ENCODE peak calls at places on chromosomes 16 and 17, in nine cellular contexts. N, Z, A, X, V, K, B, R and W are unnamed samples.

GRCh38 chr16:81003064-81003463 is 3.6 kb downstream of the CMC2 start:
- DNase-seq in N (no peak), Z (no peak), A (no peak), X (no peak), V (no peak), K (no peak), B (no peak), R (no peak), W (no peak)

GRCh38 chr17:72717676-72718075 is 374.8 kb downstream of the SLC39A11 start:
- DNase-seq in N (no peak), Z (no peak), A (no peak), X (no peak), V (no peak), K (no peak), B (no peak), R (no peak), W (no peak)

GRCh38 chr17:2977157-2977556 is 86.2 kb downstream of the OR1D5 start:
- DNase-seq in N (peak), Z (no peak), A (no peak), X (no peak), V (no peak), K (no peak), B (no peak), R (no peak), W (no peak)

GRCh38 chr16:29804455-29805231 is 1.7 kb upstream of the MAZ start:
- DNase-seq in N (no peak), Z (no peak), A (no peak), X (peak), V (peak), K (peak), B (no peak), R (no peak), W (peak)

GRCh38 chr17:67353929-67354557 is 12.3 kb downstream of the PSMD12 start:
- DNase-seq in N (no peak), Z (no peak), A (no peak), X (no peak), V (no peak), K (no peak), B (no peak), R (no peak), W (no peak)

GRCh38 chr17:43443381-43443780 is 40.4 kb upstream of the DHX8 start:
- DNase-seq in N (no peak), Z (no peak), A (no peak), X (no peak), V (no peak), K (no peak), B (no peak), R (no peak), W (no peak)

GRCh38 chr16:8686031-8686621 is 11.7 kb downstream of the ABAT start:
- DNase-seq in N (no peak), Z (peak), A (no peak), X (peak), V (no peak), K (peak), B (no peak), R (no peak), W (no peak)

GRCh38 chr17:81434079-81434478 is 38.8 kb downstream of the BAHCC1 start:
- DNase-seq in N (no peak), Z (no peak), A (no peak), X (peak), V (peak), K (no peak), B (no peak), R (no peak), W (peak)

GRCh38 chr16:57166951-57167350 is 18.9 kb downstream of the PSME3IP1 start:
- DNase-seq in N (no peak), Z (no peak), A (no peak), X (no peak), V (no peak), K (peak), B (no peak), R (no peak), W (no peak)

GRCh38 chr16:84461029-84461415 is 43.4 kb downstream of the MEAK7 start:
- DNase-seq in N (no peak), Z (no peak), A (no peak), X (no peak), V (peak), K (no peak), B (no peak), R (peak), W (no peak)

GRCh38 chr17:6107791-6108190 is 37.6 kb downstream of the WSCD1 start:
- DNase-seq in N (no peak), Z (no peak), A (no peak), X (no peak), V (no peak), K (no peak), B (no peak), R (no peak), W (no peak)

GRCh38 chr16:63539276-63539675 is 1503.0 kb upstream of the CDH8 start:
- DNase-seq in N (no peak), Z (no peak), A (no peak), X (no peak), V (no peak), K (no peak), B (no peak), R (no peak), W (no peak)

GRCh38 chr16:23742761-23743160 is 12.1 kb upstream of the CHP2 start:
- DNase-seq in N (no peak), Z (no peak), A (no peak), X (no peak), V (no peak), K (no peak), B (no peak), R (no peak), W (no peak)

GRCh38 chr16:86382774-86383407 is 127.4 kb upstream of the FOXF1 start:
- DNase-seq in N (no peak), Z (no peak), A (no peak), X (no peak), V (no peak), K (no peak), B (no peak), R (no peak), W (no peak)

GRCh38 chr17:74715144-74715543 is 2.4 kb upstream of the CD300LF start:
- DNase-seq in N (no peak), Z (no peak), A (no peak), X (no peak), V (no peak), K (no peak), B (no peak), R (no peak), W (no peak)

GRCh38 chr16:65226077-65226476 is 104.2 kb upstream of the CDH11 start:
- DNase-seq in N (no peak), Z (no peak), A (no peak), X (no peak), V (no peak), K (no peak), B (no peak), R (no peak), W (no peak)

GRCh38 chr17:29579866-29580771 is 9.3 kb downstream of the GIT1 start:
- DNase-seq in N (peak), Z (peak), A (peak), X (peak), V (peak), K (peak), B (peak), R (peak), W (peak)

GRCh38 chr16:72891291-72892227 is 156.4 kb downstream of the ZFHX3 start:
- DNase-seq in N (no peak), Z (no peak), A (no peak), X (no peak), V (peak), K (no peak), B (no peak), R (no peak), W (no peak)

GRCh38 chr17:72555052-72555451 is 434.2 kb downstream of the SOX9 start:
- DNase-seq in N (no peak), Z (no peak), A (no peak), X (no peak), V (no peak), K (no peak), B (no peak), R (no peak), W (no peak)

GRCh38 chr16:58462997-58463891 is 36.7 kb upstream of the NDRG4 start:
- DNase-seq in N (no peak), Z (peak), A (no peak), X (peak), V (no peak), K (no peak), B (no peak), R (no peak), W (no peak)

GRCh38 chr17:53336281-53336680 is 486.4 kb upstream of the KIF2B start:
- DNase-seq in N (no peak), Z (no peak), A (no peak), X (no peak), V (no peak), K (no peak), B (no peak), R (no peak), W (no peak)

GRCh38 chr17:67575325-67575724 is 142.4 kb upstream of the NOL11 start:
- DNase-seq in N (no peak), Z (peak), A (no peak), X (no peak), V (no peak), K (no peak), B (no peak), R (peak), W (no peak)

GRCh38 chr17:20952183-20952582 is 90.6 kb downstream of the USP22 start:
- DNase-seq in N (no peak), Z (no peak), A (no peak), X (no peak), V (no peak), K (no peak), B (no peak), R (peak), W (no peak)

GRCh38 chr16:47392114-47392513 is 68.7 kb downstream of the ITFG1 start:
- DNase-seq in N (no peak), Z (no peak), A (no peak), X (no peak), V (no peak), K (no peak), B (no peak), R (no peak), W (no peak)

GRCh38 chr17:348692-349425 is 3.7 kb downstream of the RPH3AL start:
- DNase-seq in N (no peak), Z (no peak), A (no peak), X (no peak), V (no peak), K (peak), B (no peak), R (peak), W (no peak)

GRCh38 chr17:50604470-50604869 is 30.2 kb upstream of the ABCC3 start:
- DNase-seq in N (no peak), Z (no peak), A (peak), X (peak), V (no peak), K (peak), B (no peak), R (peak), W (peak)

GRCh38 chr16:9706217-9706616 is 476.0 kb downstream of the GRIN2A start:
- DNase-seq in N (no peak), Z (no peak), A (no peak), X (no peak), V (no peak), K (no peak), B (no peak), R (no peak), W (no peak)

GRCh38 chr16:84524346-84524920 is 20.0 kb upstream of the MEAK7 start:
- DNase-seq in N (no peak), Z (no peak), A (no peak), X (no peak), V (no peak), K (no peak), B (no peak), R (no peak), W (no peak)

GRCh38 chr17:72110953-72111339 is 9.9 kb upstream of the SOX9 start:
- DNase-seq in N (no peak), Z (no peak), A (no peak), X (no peak), V (no peak), K (no peak), B (no peak), R (peak), W (no peak)

GRCh38 chr17:77877674-77878355 is 80.7 kb upstream of the TNRC6C start:
- DNase-seq in N (no peak), Z (no peak), A (no peak), X (no peak), V (no peak), K (no peak), B (no peak), R (no peak), W (no peak)

GRCh38 chr16:83100679-83101078 is 473.9 kb downstream of the CDH13 start:
- DNase-seq in N (no peak), Z (no peak), A (no peak), X (no peak), V (no peak), K (no peak), B (no peak), R (no peak), W (no peak)

GRCh38 chr17:80819422-80820164 is 172.0 kb upstream of the CHMP6 start:
- DNase-seq in N (no peak), Z (no peak), A (no peak), X (no peak), V (peak), K (no peak), B (no peak), R (no peak), W (no peak)

GRCh38 chr17:57577751-57578607 is 167.1 kb downstream of the CCDC182 start:
- DNase-seq in N (peak), Z (no peak), A (no peak), X (peak), V (no peak), K (peak), B (no peak), R (no peak), W (peak)

GRCh38 chr17:28665994-28666393 is 4.0 kb downstream of the SUPT6H start:
- DNase-seq in N (no peak), Z (no peak), A (no peak), X (no peak), V (no peak), K (no peak), B (no peak), R (no peak), W (no peak)

GRCh38 chr17:75263051-75263450 is 1.4 kb downstream of the MRPS7 start:
- DNase-seq in N (no peak), Z (no peak), A (no peak), X (no peak), V (no peak), K (no peak), B (no peak), R (no peak), W (no peak)

GRCh38 chr16:27775254-27775653 is 225.3 kb downstream of the KATNIP start:
- DNase-seq in N (no peak), Z (no peak), A (no peak), X (no peak), V (no peak), K (no peak), B (no peak), R (no peak), W (no peak)

GRCh38 chr16:27772093-27772820 is 222.3 kb downstream of the KATNIP start:
- DNase-seq in N (no peak), Z (no peak), A (no peak), X (no peak), V (no peak), K (no peak), B (no peak), R (no peak), W (no peak)

GRCh38 chr16:27774779-27775178 is 224.8 kb downstream of the KATNIP start:
- DNase-seq in N (no peak), Z (no peak), A (no peak), X (no peak), V (no peak), K (no peak), B (no peak), R (no peak), W (no peak)

GRCh38 chr16:27771201-27771910 is 221.4 kb downstream of the KATNIP start:
- DNase-seq in N (no peak), Z (no peak), A (no peak), X (no peak), V (no peak), K (no peak), B (no peak), R (no peak), W (no peak)

DNA sequence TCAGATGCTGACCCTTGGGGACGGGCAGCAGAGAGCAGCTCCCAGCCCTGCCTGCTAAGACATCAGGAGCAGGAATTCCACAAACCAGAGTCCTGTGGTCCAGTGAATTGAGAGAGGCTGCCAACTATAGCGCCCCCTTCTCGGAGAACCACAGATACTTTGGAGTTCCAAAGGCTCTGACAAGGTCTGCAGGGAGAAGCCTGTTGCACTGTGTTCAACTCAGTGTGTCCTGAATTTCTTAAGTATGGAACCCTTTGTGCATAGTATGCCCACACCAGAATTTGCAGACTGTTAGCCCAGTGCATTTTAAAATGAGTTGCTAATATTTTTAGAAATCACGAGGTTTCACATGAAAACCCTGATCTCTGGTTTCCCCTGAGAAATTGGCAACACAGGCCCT is 223.4 kb downstream of the KATNIP start:
- DNase-seq in N (no peak), Z (no peak), A (no peak), X (no peak), V (no peak), K (no peak), B (no peak), R (no peak), W (no peak)
- TF ChIP-seq CTCF in N (no peak), Z (no peak), A (no peak), X (no peak), V (no peak), K (no peak), B (no peak), R (no peak), W (no peak)

DNA sequence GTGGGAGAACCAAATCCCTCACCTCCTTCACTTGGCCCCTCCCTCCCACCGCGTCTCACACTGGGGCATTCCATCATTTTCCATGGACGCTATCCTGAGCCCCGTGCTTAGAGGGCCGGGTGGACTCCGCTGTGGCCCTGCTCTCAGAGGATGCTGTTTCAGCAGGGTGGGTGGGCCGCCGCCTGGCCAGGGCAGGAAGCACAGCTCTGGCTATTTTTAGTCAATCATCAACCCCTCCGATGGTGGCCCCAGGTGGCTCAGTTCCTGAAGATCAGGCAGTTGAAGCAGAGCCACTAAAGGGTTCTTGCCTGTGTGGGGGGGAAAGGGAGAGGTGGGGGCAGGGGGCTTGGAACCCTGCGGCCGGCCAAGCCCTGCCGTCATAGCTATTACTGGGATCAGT is 230.3 kb downstream of the ENGASE start:
- DNase-seq in N (no peak), Z (no peak), A (no peak), X (no peak), V (no peak), K (no peak), B (no peak), R (no peak), W (no peak)
- TF ChIP-seq CTCF in N (no peak), Z (no peak), A (no peak), X (no peak), V (no peak), K (no peak), B (no peak), R (no peak), W (no peak)

GRCh38 chr17:16947470-16947869 is 24.4 kb downstream of the TNFRSF13B start:
- DNase-seq in N (no peak), Z (no peak), A (no peak), X (no peak), V (no peak), K (no peak), B (no peak), R (no peak), W (no peak)

GRCh38 chr17:16943541-16944333 is 28.2 kb downstream of the TNFRSF13B start:
- DNase-seq in N (no peak), Z (no peak), A (no peak), X (no peak), V (no peak), K (no peak), B (no peak), R (no peak), W (no peak)

GRCh38 chr17:16945141-16945493 is 26.8 kb downstream of the TNFRSF13B start:
- DNase-seq in N (no peak), Z (no peak), A (no peak), X (no peak), V (no peak), K (no peak), B (no peak), R (no peak), W (no peak)

GRCh38 chr17:16944334-16945140 is 27.4 kb downstream of the TNFRSF13B start:
- DNase-seq in N (no peak), Z (no peak), A (no peak), X (no peak), V (no peak), K (no peak), B (no peak), R (no peak), W (no peak)

GRCh38 chr17:16945513-16946201 is 26.3 kb downstream of the TNFRSF13B start:
- DNase-seq in N (no peak), Z (no peak), A (no peak), X (no peak), V (no peak), K (no peak), B (no peak), R (no peak), W (no peak)
- TF ChIP-seq CTCF in N (no peak), Z (no peak), A (no peak), X (no peak), V (no peak), K (no peak), B (no peak), R (no peak), W (no peak)

GRCh38 chr17:8188408-8188839 is 1.6 kb downstream of the BORCS6 start:
- DNase-seq in N (no peak), Z (no peak), A (no peak), X (no peak), V (peak), K (no peak), B (no peak), R (peak), W (no peak)

GRCh38 chr17:8185580-8186445 is 4.2 kb downstream of the BORCS6 start:
- DNase-seq in N (peak), Z (peak), A (no peak), X (peak), V (peak), K (peak), B (peak), R (peak), W (peak)

GRCh38 chr17:8187517-8188407 is 2.2 kb downstream of the BORCS6 start:
- DNase-seq in N (peak), Z (peak), A (peak), X (peak), V (peak), K (peak), B (peak), R (peak), W (peak)

GRCh38 chr17:8186446-8186786 is 3.6 kb downstream of the BORCS6 start:
- DNase-seq in N (no peak), Z (no peak), A (no peak), X (no peak), V (no peak), K (no peak), B (no peak), R (no peak), W (no peak)

DNA sequence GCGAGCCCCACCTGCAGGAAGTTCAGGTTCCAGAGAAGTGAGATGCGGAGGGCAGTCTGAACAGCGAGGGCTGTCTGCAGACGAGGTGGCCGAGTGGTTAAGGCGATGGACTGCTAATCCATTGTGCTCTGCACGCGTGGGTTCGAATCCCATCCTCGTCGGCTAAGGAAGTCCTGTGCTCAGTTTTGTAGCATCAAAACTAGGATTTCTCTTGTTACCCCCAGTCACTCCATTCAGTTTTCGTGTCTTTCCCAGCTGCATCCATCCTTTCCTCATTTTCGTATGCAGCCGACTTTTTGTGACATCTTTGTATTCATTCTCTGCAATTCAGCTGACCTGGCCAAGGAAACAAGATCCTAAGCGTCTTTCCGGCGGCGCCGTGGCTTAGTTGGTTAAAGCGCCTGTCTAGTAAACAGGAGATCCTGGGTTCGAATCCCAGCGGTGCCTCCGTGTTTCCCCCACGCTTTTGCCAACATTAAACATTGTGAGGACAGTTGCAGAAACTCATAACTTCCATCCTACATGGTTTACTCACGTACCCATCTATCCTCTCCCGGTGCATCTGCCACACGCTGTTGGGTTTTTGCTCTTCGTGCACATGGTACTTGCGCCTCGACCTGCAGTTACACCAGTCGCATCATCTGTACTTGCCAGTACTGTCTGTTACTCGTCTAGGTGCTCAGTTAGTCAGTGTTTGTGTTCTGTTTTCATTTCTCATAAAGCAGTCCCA is 3.0 kb downstream of the BORCS6 start:
- DNase-seq in N (peak), Z (peak), A (peak), X (peak), V (peak), K (peak), B (peak), R (peak), W (peak)
- TF ChIP-seq CTCF in N (no peak), Z (no peak), A (no peak), X (peak), V (peak), K (no peak), B (peak), R (no peak), W (peak)